ENCODE peak calls at places on chromosomes 5 and 9, in nine cellular contexts. H is fibroblast of lung; M is effector memory CD4-positive, alpha-beta T cell; A is ovary; U is MM.1S; K is hepatocyte; Q is lung; F is PC-9; N is CD8-positive, alpha-beta T cell. S is an unnamed sample.

GRCh38 chr9:98985596-98985995 is 41.9 kb downstream of the COL15A1 start:
- DNase-seq in H (no peak), M (no peak), A (no peak), U (no peak), K (no peak), Q (no peak), F (no peak), N (no peak), S (no peak)

GRCh38 chr5:78544531-78545200 is 103.9 kb downstream of the LHFPL2 start:
- DNase-seq in H (peak; percentile 94), M (no peak), A (peak; percentile 51), U (no peak), K (no peak), Q (no peak), F (no peak), N (no peak), S (no peak)

GRCh38 chr5:113804264-113804663 is 290.8 kb downstream of the YTHDC2 start:
- DNase-seq in H (peak; percentile 3), M (no peak), A (no peak), U (no peak), K (no peak), Q (no peak), F (no peak), N (no peak), S (no peak)

GRCh38 chr9:127174386-127175318 is 52.2 kb upstream of the ANGPTL2 start:
- DNase-seq in H (no peak), M (no peak), A (peak; percentile 16), U (no peak), K (no peak), Q (no peak), F (no peak), N (no peak), S (no peak)

GRCh38 chr5:94240616-94241287 is 377.7 kb downstream of the KIAA0825 start:
- DNase-seq in H (peak; percentile 89), M (no peak), A (no peak), U (no peak), K (peak; percentile 4), Q (no peak), F (no peak), N (no peak), S (no peak)

GRCh38 chr5:175743676-175744210 is 85.9 kb downstream of the HRH2 start:
- DNase-seq in H (peak; percentile 6), M (no peak), A (no peak), U (no peak), K (peak; percentile 39), Q (no peak), F (no peak), N (no peak), S (no peak)

GRCh38 chr5:39977231-39977630 is 552.5 kb upstream of the DAB2 start:
- DNase-seq in H (peak; percentile 7), M (no peak), A (no peak), U (no peak), K (no peak), Q (no peak), F (no peak), N (no peak), S (no peak)

GRCh38 chr9:116574027-116574679 is 113.0 kb upstream of the TRIM32 start:
- DNase-seq in H (no peak), M (no peak), A (no peak), U (no peak), K (peak; percentile 61), Q (peak; percentile 56), F (no peak), N (no peak), S (no peak)

GRCh38 chr5:77211013-77211690 is 672 bp downstream of the PDE8B start:
- DNase-seq in H (peak; percentile 5), M (no peak), A (no peak), U (no peak), K (peak; percentile 19), Q (no peak), F (peak; percentile 47), N (no peak), S (no peak)

GRCh38 chr5:124849774-124850173 is 103.3 kb upstream of the ZNF608 start:
- DNase-seq in H (no peak), M (no peak), A (no peak), U (no peak), K (no peak), Q (no peak), F (no peak), N (no peak), S (no peak)

GRCh38 chr9:128372188-128372641 is 1.0 kb downstream of the URM1 start:
- DNase-seq in H (peak; percentile 23), M (no peak), A (no peak), U (no peak), K (no peak), Q (no peak), F (no peak), N (no peak), S (peak; percentile 15)

GRCh38 chr9:130940693-130941576 is 1.9 kb upstream of the FIBCD1 start:
- DNase-seq in H (peak; percentile 23), M (peak; percentile 42), A (peak; percentile 74), U (peak; percentile 54), K (peak; percentile 91), Q (peak; percentile 81), F (peak; percentile 96), N (peak; percentile 74), S (peak; percentile 59)

GRCh38 chr9:8877753-8878494 is 1078.3 kb upstream of the DMAC1 start:
- DNase-seq in H (no peak), M (no peak), A (no peak), U (no peak), K (no peak), Q (no peak), F (no peak), N (no peak), S (no peak)

GRCh38 chr5:171776747-171777419 is 8.7 kb upstream of the SMIM23 start:
- DNase-seq in H (peak; percentile 85), M (no peak), A (no peak), U (no peak), K (no peak), Q (no peak), F (no peak), N (no peak), S (no peak)

GRCh38 chr5:94793113-94793815 is 174.8 kb downstream of the SLF1 start:
- DNase-seq in H (peak; percentile 98), M (no peak), A (no peak), U (peak; percentile 92), K (no peak), Q (no peak), F (no peak), N (no peak), S (peak; percentile 72)

GRCh38 chr9:137195525-137196220 is 4.9 kb downstream of the TPRN start:
- DNase-seq in H (no peak), M (no peak), A (no peak), U (no peak), K (peak; percentile 65), Q (no peak), F (peak; percentile 93), N (no peak), S (no peak)

GRCh38 chr9:137200311-137201204 is at the start of gene TPRN:
- DNase-seq in H (peak; percentile 98), M (peak; percentile 98), A (peak; percentile 99), U (peak; percentile 100), K (peak; percentile 100), Q (peak; percentile 99), F (peak; percentile 100), N (peak; percentile 99), S (peak; percentile 100)

GRCh38 chr9:137199411-137200121 is 975 bp downstream of the TPRN start:
- DNase-seq in H (peak; percentile 30), M (no peak), A (peak; percentile 43), U (no peak), K (peak; percentile 46), Q (no peak), F (no peak), N (no peak), S (no peak)

GRCh38 chr9:137198748-137199276 is 1.7 kb downstream of the TPRN start:
- DNase-seq in H (no peak), M (no peak), A (no peak), U (no peak), K (no peak), Q (no peak), F (peak; percentile 44), N (no peak), S (no peak)

GRCh38 chr9:137198051-137198747 is 2.3 kb downstream of the TPRN start:
- DNase-seq in H (no peak), M (no peak), A (no peak), U (no peak), K (peak; percentile 71), Q (peak; percentile 74), F (peak; percentile 93), N (no peak), S (no peak)
- H3K4me3 ChIP-seq in H (no peak overlapping the region), M (no peak overlapping the region), A (no peak overlapping the region), U (no peak overlapping the region), K (peak overlapping the region; percentile 36), Q (no peak overlapping the region), F (peak overlapping the region; percentile 64), N (no peak overlapping the region), S (no peak overlapping the region)

GRCh38 chr5:159051431-159052281 is 48.1 kb downstream of the EBF1 start:
- DNase-seq in H (no peak), M (no peak), A (peak; percentile 68), U (no peak), K (peak; percentile 60), Q (no peak), F (no peak), N (no peak), S (peak; percentile 62)
- H3K4me3 ChIP-seq in H (peak overlapping the region; percentile 37), M (no peak overlapping the region), A (peak overlapping the region; percentile 25), U (no peak overlapping the region), K (peak overlapping the region; percentile 16), Q (no peak overlapping the region), F (no peak overlapping the region), N (no peak overlapping the region), S (peak overlapping the region; percentile 34)

GRCh38 chr9:91733006-91733624 is 216.9 kb downstream of the ROR2 start:
- DNase-seq in H (no peak), M (no peak), A (no peak), U (no peak), K (no peak), Q (no peak), F (no peak), N (no peak), S (no peak)
- H3K4me3 ChIP-seq in H (no peak overlapping the region), M (no peak overlapping the region), A (no peak overlapping the region), U (no peak overlapping the region), K (no peak overlapping the region), Q (no peak overlapping the region), F (no peak overlapping the region), N (no peak overlapping the region), S (no peak overlapping the region)

GRCh38 chr9:136132500-136133050 is 13.9 kb upstream of the TMEM250 start:
- DNase-seq in H (no peak), M (no peak), A (no peak), U (no peak), K (no peak), Q (no peak), F (no peak), N (no peak), S (no peak)
- H3K4me3 ChIP-seq in H (no peak overlapping the region), M (peak overlapping the region; percentile 29), A (no peak overlapping the region), U (no peak overlapping the region), K (no peak overlapping the region), Q (no peak overlapping the region), F (no peak overlapping the region), N (no peak overlapping the region), S (no peak overlapping the region)

S was measured in NB4.